ENCODE peak calls at places on chromosomes 13 and 19, in nine cellular contexts. O is uterus, N is mesothelial cell of epicardium, E is AG09309, Y is tibial nerve, D is adrenal gland, J is ovary, S is GM06990, Z is neural progenitor cell. A is an unnamed sample.

GRCh38 chr13:108981407-108981806 is 352.0 kb downstream of the MYO16 start:
- DNase-seq in D (peak), J (no peak), Z (no peak), S (no peak), O (no peak), E (no peak), N (no peak), Y (no peak), A (no peak)

GRCh38 chr13:79187917-79188699 is 217.9 kb downstream of the RBM26 start:
- DNase-seq in N (no peak), D (no peak), O (no peak), Z (no peak), J (no peak), Y (no peak), S (no peak), E (no peak), A (no peak)

GRCh38 chr13:45021250-45021649 is 31.9 kb downstream of the GPALPP1 start:
- DNase-seq in J (no peak), Z (no peak), E (no peak), N (no peak), S (no peak), O (no peak), Y (no peak), D (no peak), A (no peak)

GRCh38 chr19:16338470-16339360 is 14.1 kb downstream of the KLF2 start:
- DNase-seq in D (peak), N (no peak), Y (no peak), S (peak), J (peak), O (no peak), Z (no peak), E (peak), A (peak)

GRCh38 chr13:47215741-47216140 is 318.9 kb upstream of the HTR2A start:
- DNase-seq in O (no peak), D (no peak), E (peak), Z (no peak), Y (no peak), N (no peak), J (no peak), S (no peak), A (peak)

GRCh38 chr19:15286688-15287355 is 45.5 kb downstream of the BRD4 start:
- DNase-seq in J (no peak), D (no peak), N (no peak), S (no peak), O (no peak), Z (no peak), E (no peak), Y (no peak), A (no peak)

GRCh38 chr13:87089391-87089790 is 581.8 kb upstream of the SLITRK5 start:
- DNase-seq in Z (no peak), N (no peak), S (no peak), O (no peak), D (no peak), J (no peak), Y (no peak), E (peak), A (peak)

GRCh38 chr19:57803594-57804325 is 11.0 kb downstream of the ZNF552 start:
- DNase-seq in D (no peak), E (peak), Z (peak), S (peak), Y (no peak), J (no peak), O (peak), N (no peak), A (peak)

GRCh38 chr13:40220299-40220935 is 446.0 kb downstream of the FOXO1 start:
- DNase-seq in J (no peak), D (no peak), N (no peak), O (no peak), S (no peak), Y (no peak), E (no peak), Z (no peak), A (peak)

GRCh38 chr19:1169921-1170885 is 3.9 kb downstream of the SBNO2 start:
- DNase-seq in E (no peak), S (no peak), O (peak), J (peak), D (peak), Y (no peak), N (no peak), Z (no peak), A (no peak)

GRCh38 chr13:49132479-49133002 is 87.6 kb upstream of the MLNR start:
- DNase-seq in O (no peak), D (no peak), E (no peak), J (no peak), Z (no peak), Y (no peak), N (no peak), S (no peak), A (no peak)

GRCh38 chr13:63307239-63307638 is 1891.6 kb upstream of the PCDH20 start:
- DNase-seq in Y (no peak), S (no peak), E (no peak), Z (no peak), D (no peak), N (no peak), J (no peak), O (no peak), A (peak)

GRCh38 chr19:8973501-8974091 is 36.6 kb downstream of the MUC16 start:
- DNase-seq in S (no peak), E (no peak), O (no peak), J (no peak), Z (peak), N (no peak), D (no peak), Y (no peak), A (peak)

GRCh38 chr19:54164369-54165068 is 5.0 kb upstream of the LENG1 start:
- DNase-seq in E (no peak), S (peak), O (no peak), Z (peak), D (no peak), Y (no peak), N (no peak), J (peak), A (peak)

GRCh38 chr19:42051166-42052115 is 18.6 kb downstream of the GRIK5 start:
- DNase-seq in J (no peak), O (no peak), Z (no peak), E (no peak), D (no peak), N (no peak), S (no peak), Y (no peak), A (no peak)

GRCh38 chr19:19662866-19663291 is 597 bp downstream of the ATP13A1 start:
- DNase-seq in E (no peak), J (no peak), D (no peak), N (no peak), O (no peak), S (no peak), Y (no peak), Z (no peak), A (no peak)

GRCh38 chr13:105139380-105140285 is 1395.8 kb downstream of the EFNB2 start:
- DNase-seq in N (no peak), D (peak), E (no peak), Y (no peak), J (no peak), O (no peak), Z (no peak), S (peak), A (peak)

GRCh38 chr19:34345934-34346333 is 19.1 kb upstream of the GPI start:
- DNase-seq in J (peak), S (no peak), O (no peak), Y (no peak), D (peak), Z (peak), N (no peak), E (no peak), A (peak)

GRCh38 chr19:3494051-3494450 is 6.4 kb downstream of the DOHH start:
- DNase-seq in S (no peak), E (no peak), O (no peak), N (no peak), Z (peak), D (no peak), J (no peak), Y (no peak), A (peak)

GRCh38 chr13:60700994-60701393 is 304.0 kb downstream of the TDRD3 start:
- DNase-seq in N (no peak), E (no peak), Z (no peak), D (no peak), J (no peak), S (no peak), O (peak), Y (no peak), A (no peak)

GRCh38 chr13:92829930-92830329 is 396.7 kb upstream of the GPC6 start:
- DNase-seq in Z (no peak), O (no peak), Y (no peak), D (no peak), N (no peak), E (no peak), J (no peak), S (no peak), A (no peak)

GRCh38 chr13:92896842-92897241 is 329.8 kb upstream of the GPC6 start:
- DNase-seq in Y (no peak), D (no peak), O (no peak), J (no peak), S (no peak), Z (peak), E (no peak), N (no peak), A (peak)

GRCh38 chr13:102688306-102688973 is 6.4 kb downstream of the METTL21C start:
- DNase-seq in E (no peak), S (no peak), O (no peak), N (no peak), Z (peak), Y (no peak), J (no peak), D (no peak), A (no peak)

GRCh38 chr19:20247016-20247683 is 80.1 kb downstream of the ZNF486 start:
- DNase-seq in S (no peak), Z (peak), D (peak), O (peak), N (no peak), Y (no peak), J (peak), E (no peak), A (peak)

GRCh38 chr19:43300876-43301765 is 31.8 kb upstream of the PSG9 start:
- DNase-seq in Y (no peak), N (no peak), S (no peak), J (no peak), Z (no peak), O (no peak), D (no peak), E (no peak), A (no peak)

GRCh38 chr19:12064266-12065099 is at the start of gene ZNF844:
- DNase-seq in S (peak), O (peak), E (peak), N (peak), Y (peak), J (peak), D (peak), Z (peak), A (peak)

GRCh38 chr19:17847538-17848366 is at the start of gene JAK3:
- DNase-seq in N (peak), O (no peak), E (no peak), D (no peak), Z (peak), Y (no peak), J (peak), S (peak), A (peak)

GRCh38 chr13:90732049-90732448 is 615.4 kb upstream of the MIR17HG start:
- DNase-seq in N (no peak), Z (peak), O (no peak), Y (no peak), S (no peak), J (no peak), E (no peak), D (peak), A (no peak)
- TF ChIP-seq CTCF in N (no peak), Z (peak), O (no peak), Y (no peak), S (no peak), J (no peak), E (no peak), D (peak), A (peak)

GRCh38 chr19:40603071-40603718 is 2.0 kb downstream of the LTBP4 start:
- DNase-seq in E (no peak), S (no peak), Z (peak), J (peak), O (no peak), Y (no peak), N (no peak), D (no peak), A (peak)

GRCh38 chr19:40603719-40604646 is 2.8 kb downstream of the LTBP4 start:
- DNase-seq in J (peak), Z (peak), S (peak), D (peak), E (peak), Y (peak), N (peak), O (peak), A (peak)

GRCh38 chr19:40604647-40605200 is 3.6 kb downstream of the LTBP4 start:
- DNase-seq in N (no peak), J (peak), Y (no peak), D (no peak), E (no peak), Z (peak), S (no peak), O (peak), A (no peak)

GRCh38 chr19:40607311-40607871 is 6.2 kb downstream of the LTBP4 start:
- DNase-seq in E (no peak), O (no peak), Y (no peak), D (no peak), S (no peak), J (no peak), N (no peak), Z (peak), A (no peak)

DNA sequence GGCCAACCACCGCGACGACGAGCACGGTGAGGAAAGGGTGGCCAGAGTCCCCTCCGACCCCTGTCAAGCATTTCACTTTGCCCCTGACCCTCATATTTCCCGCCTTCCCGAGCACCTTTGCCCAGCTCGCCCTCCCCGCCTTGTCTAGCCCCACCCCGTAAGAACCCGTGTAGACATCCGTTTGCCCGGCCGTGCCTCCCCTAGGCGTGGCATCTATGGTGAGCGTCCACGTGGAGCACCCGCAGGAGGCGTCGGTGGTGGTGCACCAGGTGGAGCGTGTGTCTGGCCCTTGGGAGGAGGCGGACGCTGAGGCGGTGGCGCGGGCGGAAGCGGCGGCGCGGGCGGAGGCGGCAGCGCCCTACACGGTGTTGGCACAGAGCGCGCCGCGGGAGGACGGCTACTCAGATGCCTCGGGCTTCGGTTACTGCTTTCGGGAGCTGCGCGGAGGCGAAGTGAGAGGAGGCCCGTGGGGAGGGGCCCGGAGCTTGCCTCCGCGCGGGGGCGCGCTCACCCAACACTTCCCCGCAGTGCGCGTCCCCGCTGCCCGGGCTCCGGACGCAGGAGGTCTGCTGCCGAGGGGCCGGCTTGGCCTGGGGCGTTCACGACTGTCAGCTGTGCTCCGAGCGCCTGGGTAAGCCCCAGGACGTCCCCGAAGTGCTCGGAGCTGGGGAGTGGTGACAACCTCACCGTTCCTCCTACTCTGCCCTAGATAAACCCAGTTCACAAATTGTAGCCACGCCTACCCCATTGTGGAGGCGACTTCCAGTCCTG is 4.2 kb downstream of the LTBP4 start:
- DNase-seq in E (no peak), N (no peak), D (peak), Z (peak), S (peak), Y (peak), J (peak), O (peak), A (peak)
- TF ChIP-seq CTCF in E (no peak), N (no peak), D (no peak), Z (peak), S (peak), Y (peak), J (no peak), O (peak), A (no peak)

DNA sequence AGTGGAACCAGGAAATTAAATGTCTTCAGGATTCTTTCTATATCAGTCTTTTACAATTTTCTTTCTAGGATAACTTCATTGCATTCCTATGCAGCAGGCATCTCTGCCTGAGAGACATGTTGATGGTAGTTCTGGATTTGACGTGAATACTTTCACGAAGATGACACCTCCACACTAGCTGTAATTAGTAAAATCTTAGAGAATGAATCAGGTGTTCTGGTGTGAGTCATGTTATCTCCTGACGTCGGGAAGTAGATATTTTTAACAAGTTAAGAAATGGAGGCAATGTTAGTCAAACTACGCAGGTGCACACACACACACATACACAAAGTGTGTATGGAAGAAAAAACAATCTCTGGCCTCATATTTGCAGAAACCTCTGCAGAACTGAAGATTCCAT is 1661.3 kb upstream of the MIR17HG start:
- DNase-seq in E (no peak), J (no peak), S (no peak), N (no peak), Y (no peak), Z (no peak), D (no peak), O (no peak), A (no peak)
- TF ChIP-seq CTCF in E (no peak), J (no peak), S (no peak), N (no peak), Y (no peak), Z (no peak), D (no peak), O (no peak), A (no peak)

DNA sequence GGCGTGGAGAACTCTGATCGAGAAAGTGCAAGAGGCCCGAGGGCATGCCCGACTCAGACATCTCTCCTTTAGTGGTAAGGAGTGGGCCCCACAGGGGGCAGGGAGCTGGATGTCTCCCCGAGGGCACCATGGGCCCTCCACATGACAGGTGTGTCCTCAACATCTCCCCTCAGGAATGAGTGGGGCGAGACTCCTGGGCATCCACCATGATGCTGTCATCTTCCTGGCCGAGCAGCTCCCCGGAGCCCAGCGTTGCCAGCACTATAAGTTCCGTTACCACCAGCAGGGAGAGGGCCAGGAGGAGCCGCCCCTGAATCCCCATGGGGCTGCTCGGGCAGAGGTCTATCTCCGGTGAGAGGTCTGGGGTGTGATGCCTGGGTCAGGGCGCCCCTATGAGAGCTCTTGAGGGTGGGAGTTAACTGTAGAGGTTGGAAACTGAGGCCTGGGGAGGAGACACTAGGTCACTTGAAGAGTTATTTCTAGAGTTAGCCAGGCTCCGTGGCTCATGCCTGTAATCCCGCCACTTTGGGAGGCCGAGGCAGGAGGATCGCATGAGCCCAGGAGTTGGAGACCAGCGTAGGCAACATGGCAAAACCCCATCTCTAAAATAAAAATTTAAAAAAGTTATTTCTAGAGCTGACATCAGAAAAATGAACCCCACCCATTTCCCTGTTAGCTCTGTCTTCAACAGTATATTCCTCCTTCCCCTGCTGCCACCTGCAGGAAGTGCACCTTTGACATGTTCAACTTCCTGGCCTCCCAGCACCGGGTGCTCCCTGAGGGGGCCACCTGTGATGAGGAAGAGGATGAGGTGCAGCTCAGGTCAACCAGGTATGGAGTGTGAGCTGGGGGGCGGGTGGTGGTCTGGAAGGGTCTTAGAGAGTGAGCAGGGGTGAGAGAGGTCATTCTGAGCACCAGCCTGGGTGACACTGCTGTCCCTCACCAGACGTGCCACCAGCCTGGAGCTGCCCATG is 5.1 kb downstream of the IGFLR1 start:
- DNase-seq in N (no peak), Z (no peak), J (peak), D (no peak), E (no peak), O (no peak), S (no peak), Y (no peak), A (no peak)
- TF ChIP-seq CTCF in N (peak), Z (no peak), J (no peak), D (no peak), E (peak), O (no peak), S (peak), Y (no peak), A (peak)

A was measured in choroid plexus epithelial cell.